ENCODE peak calls at places on chromosomes 3 and 15, in five cellular contexts. One of them, this sample, is unnamed.

GRCh38 chr3:103977417-103977816 is 1389.3 kb upstream of the ALCAM start:
- DNase-seq in tibial artery: no peak
- DNase-seq in tibial nerve: no peak
- DNase-seq in upper lobe of left lung: no peak
- DNase-seq in sigmoid colon: no peak
- DNase-seq in this sample: no peak

GRCh38 chr3:141306922-141307321 is 61.4 kb upstream of the ZBTB38 start:
- DNase-seq in sigmoid colon: no peak
- DNase-seq in tibial artery: no peak
- DNase-seq in tibial nerve: no peak
- DNase-seq in upper lobe of left lung: no peak
- DNase-seq in this sample: no peak

GRCh38 chr3:143484851-143485512 is 363.3 kb downstream of the SLC9A9 start:
- DNase-seq in upper lobe of left lung: no peak
- DNase-seq in tibial artery: no peak
- DNase-seq in tibial nerve: no peak
- DNase-seq in sigmoid colon: no peak
- DNase-seq in this sample: no peak

GRCh38 chr3:36763850-36764703 is at the start of gene DCLK3:
- DNase-seq in tibial artery: no peak
- DNase-seq in tibial nerve: no peak
- DNase-seq in sigmoid colon: no peak
- DNase-seq in upper lobe of left lung: no peak
- DNase-seq in this sample: peak; percentile 56

GRCh38 chr3:176994876-176995781 is 202.2 kb downstream of the TBL1XR1 start:
- DNase-seq in tibial artery: no peak
- DNase-seq in upper lobe of left lung: no peak
- DNase-seq in sigmoid colon: no peak
- DNase-seq in tibial nerve: no peak
- DNase-seq in this sample: no peak

GRCh38 chr3:78737988-78738387 is 1029.8 kb downstream of the ROBO1 start:
- DNase-seq in upper lobe of left lung: no peak
- DNase-seq in sigmoid colon: no peak
- DNase-seq in tibial artery: no peak
- DNase-seq in tibial nerve: no peak
- DNase-seq in this sample: no peak

GRCh38 chr3:43072361-43072760 is 33.5 kb downstream of the POMGNT2 start:
- DNase-seq in upper lobe of left lung: no peak
- DNase-seq in tibial artery: no peak
- DNase-seq in tibial nerve: no peak
- DNase-seq in sigmoid colon: no peak
- DNase-seq in this sample: no peak

GRCh38 chr3:72887723-72888545 is at the start of gene GXYLT2:
- DNase-seq in tibial artery: peak; percentile 80
- DNase-seq in sigmoid colon: peak; percentile 83
- DNase-seq in upper lobe of left lung: peak; percentile 65
- DNase-seq in tibial nerve: peak; percentile 57
- DNase-seq in this sample: peak; percentile 53

GRCh38 chr15:31457631-31458526 is 131.2 kb downstream of the KLF13 start:
- DNase-seq in upper lobe of left lung: peak; percentile 23
- DNase-seq in tibial nerve: no peak
- DNase-seq in sigmoid colon: no peak
- DNase-seq in tibial artery: peak; percentile 84
- DNase-seq in this sample: no peak

GRCh38 chr3:53254190-53254809 is 1.5 kb downstream of the TKT start:
- DNase-seq in tibial artery: no peak
- DNase-seq in tibial nerve: no peak
- DNase-seq in upper lobe of left lung: peak; percentile 71
- DNase-seq in sigmoid colon: no peak
- DNase-seq in this sample: no peak

GRCh38 chr3:71723452-71724170 is 1.6 kb downstream of the EIF4E3 start:
- DNase-seq in sigmoid colon: no peak
- DNase-seq in tibial nerve: no peak
- DNase-seq in upper lobe of left lung: no peak
- DNase-seq in tibial artery: no peak
- DNase-seq in this sample: no peak

GRCh38 chr15:32649336-32649735 is 7.8 kb downstream of the SCG5 start:
- DNase-seq in sigmoid colon: no peak
- DNase-seq in tibial nerve: no peak
- DNase-seq in tibial artery: no peak
- DNase-seq in upper lobe of left lung: no peak
- DNase-seq in this sample: no peak

GRCh38 chr15:58574612-58575011 is 142.8 kb downstream of the LIPC start:
- DNase-seq in sigmoid colon: no peak
- DNase-seq in tibial nerve: no peak
- DNase-seq in upper lobe of left lung: no peak
- DNase-seq in tibial artery: no peak
- DNase-seq in this sample: no peak

GRCh38 chr15:99564221-99565030 is 1.4 kb upstream of the MEF2A start:
- DNase-seq in upper lobe of left lung: peak; percentile 27
- DNase-seq in sigmoid colon: peak; percentile 75
- DNase-seq in tibial artery: no peak
- DNase-seq in tibial nerve: peak; percentile 38
- DNase-seq in this sample: no peak

GRCh38 chr15:85625856-85626255 is 168.9 kb downstream of the KLHL25 start:
- DNase-seq in tibial nerve: no peak
- DNase-seq in sigmoid colon: no peak
- DNase-seq in tibial artery: no peak
- DNase-seq in upper lobe of left lung: no peak
- DNase-seq in this sample: no peak

GRCh38 chr3:10926441-10926830 is 66.1 kb upstream of the SLC6A1 start:
- DNase-seq in upper lobe of left lung: peak; percentile 9
- DNase-seq in tibial artery: peak; percentile 41
- DNase-seq in tibial nerve: no peak
- DNase-seq in sigmoid colon: no peak
- DNase-seq in this sample: no peak

GRCh38 chr3:20742903-20743302 is 556.9 kb upstream of the SGO1 start:
- DNase-seq in tibial artery: no peak
- DNase-seq in sigmoid colon: no peak
- DNase-seq in upper lobe of left lung: no peak
- DNase-seq in tibial nerve: no peak
- DNase-seq in this sample: no peak
- H3K4me3 ChIP-seq in tibial artery: no peak overlapping the region
- H3K4me3 ChIP-seq in sigmoid colon: no peak overlapping the region
- H3K4me3 ChIP-seq in upper lobe of left lung: no peak overlapping the region
- H3K4me3 ChIP-seq in tibial nerve: no peak overlapping the region
- H3K4me3 ChIP-seq in this sample: no peak overlapping the region

GRCh38 chr15:91655891-91656290 is 197.6 kb upstream of the SLCO3A1 start:
- DNase-seq in sigmoid colon: no peak
- DNase-seq in upper lobe of left lung: no peak
- DNase-seq in tibial nerve: no peak
- DNase-seq in tibial artery: no peak
- DNase-seq in this sample: no peak
- TF ChIP-seq CTCF in sigmoid colon: no peak
- TF ChIP-seq CTCF in upper lobe of left lung: no peak
- TF ChIP-seq CTCF in tibial nerve: no peak
- TF ChIP-seq CTCF in tibial artery: no peak
- TF ChIP-seq CTCF in this sample: no peak

GRCh38 chr3:113783463-113783862 is 36.6 kb downstream of the ATP6V1A start:
- DNase-seq in tibial artery: no peak
- DNase-seq in upper lobe of left lung: no peak
- DNase-seq in tibial nerve: no peak
- DNase-seq in sigmoid colon: no peak
- DNase-seq in this sample: no peak
- H3K27ac ChIP-seq in tibial artery: peak overlapping the region; percentile 44
- H3K27ac ChIP-seq in upper lobe of left lung: peak overlapping the region; percentile 3
- H3K27ac ChIP-seq in tibial nerve: peak overlapping the region; percentile 48
- H3K27ac ChIP-seq in sigmoid colon: no peak overlapping the region
- H3K27ac ChIP-seq in this sample: peak overlapping the region; percentile 59

GRCh38 chr3:160482796-160483195 is 33.2 kb upstream of the TRIM59 start:
- DNase-seq in tibial nerve: no peak
- DNase-seq in tibial artery: no peak
- DNase-seq in sigmoid colon: no peak
- DNase-seq in upper lobe of left lung: no peak
- DNase-seq in this sample: no peak
- H3K4me3 ChIP-seq in tibial nerve: no peak overlapping the region
- H3K4me3 ChIP-seq in tibial artery: no peak overlapping the region
- H3K4me3 ChIP-seq in sigmoid colon: no peak overlapping the region
- H3K4me3 ChIP-seq in upper lobe of left lung: no peak overlapping the region
- H3K4me3 ChIP-seq in this sample: no peak overlapping the region

GRCh38 chr3:101640256-101640655 is 36.7 kb downstream of the ZBTB11 start:
- DNase-seq in tibial artery: no peak
- DNase-seq in tibial nerve: no peak
- DNase-seq in upper lobe of left lung: no peak
- DNase-seq in sigmoid colon: no peak
- DNase-seq in this sample: no peak

GRCh38 chr3:101637461-101637860 is 39.5 kb downstream of the ZBTB11 start:
- DNase-seq in tibial artery: no peak
- DNase-seq in upper lobe of left lung: no peak
- DNase-seq in tibial nerve: no peak
- DNase-seq in sigmoid colon: no peak
- DNase-seq in this sample: no peak

GRCh38 chr3:101635954-101636798 is 40.8 kb downstream of the ZBTB11 start:
- DNase-seq in tibial nerve: peak; percentile 9
- DNase-seq in tibial artery: peak; percentile 69
- DNase-seq in sigmoid colon: no peak
- DNase-seq in upper lobe of left lung: peak; percentile 26
- DNase-seq in this sample: peak; percentile 38

GRCh38 chr3:101639280-101639963 is 37.5 kb downstream of the ZBTB11 start:
- DNase-seq in tibial nerve: no peak
- DNase-seq in tibial artery: no peak
- DNase-seq in sigmoid colon: no peak
- DNase-seq in upper lobe of left lung: no peak
- DNase-seq in this sample: no peak

GRCh38 chr3:101638262-101638745 is 38.6 kb downstream of the ZBTB11 start:
- DNase-seq in upper lobe of left lung: no peak
- DNase-seq in sigmoid colon: no peak
- DNase-seq in tibial artery: no peak
- DNase-seq in tibial nerve: no peak
- DNase-seq in this sample: no peak
- TF ChIP-seq CTCF in upper lobe of left lung: no peak
- TF ChIP-seq CTCF in sigmoid colon: no peak
- TF ChIP-seq CTCF in tibial artery: no peak
- TF ChIP-seq CTCF in tibial nerve: no peak
- TF ChIP-seq CTCF in this sample: no peak

DNA sequence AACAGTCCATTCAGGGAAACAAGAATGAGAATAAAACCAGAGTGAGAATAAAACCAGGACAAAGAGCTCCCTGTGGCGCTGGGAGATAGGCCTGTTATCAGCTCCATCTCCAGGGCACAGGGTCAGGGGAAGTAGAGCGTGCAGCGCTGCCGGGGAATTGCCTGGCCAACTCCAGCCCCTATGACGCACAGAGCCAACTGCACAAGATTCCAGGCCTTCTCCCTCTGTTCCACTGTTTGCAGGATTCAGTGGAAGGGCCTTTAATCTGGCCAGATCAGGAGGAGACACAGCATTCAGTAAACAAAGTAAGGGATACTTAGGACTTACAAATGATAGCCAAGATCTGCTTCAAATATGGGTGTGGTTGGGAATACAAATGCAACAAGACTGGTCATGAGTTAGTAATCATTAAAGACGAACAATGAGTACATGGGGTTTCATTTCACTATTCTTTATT is 49.4 kb downstream of the ITGB5 start:
- DNase-seq in tibial nerve: peak; percentile 39
- DNase-seq in sigmoid colon: peak; percentile 88
- DNase-seq in tibial artery: peak; percentile 82
- DNase-seq in upper lobe of left lung: peak; percentile 58
- DNase-seq in this sample: peak; percentile 81
- H3K27ac ChIP-seq in tibial nerve: peak overlapping the region; percentile 68
- H3K27ac ChIP-seq in sigmoid colon: peak overlapping the region; percentile 74
- H3K27ac ChIP-seq in tibial artery: peak overlapping the region; percentile 78
- H3K27ac ChIP-seq in upper lobe of left lung: peak overlapping the region; percentile 80
- H3K27ac ChIP-seq in this sample: peak overlapping the region; percentile 91

DNA sequence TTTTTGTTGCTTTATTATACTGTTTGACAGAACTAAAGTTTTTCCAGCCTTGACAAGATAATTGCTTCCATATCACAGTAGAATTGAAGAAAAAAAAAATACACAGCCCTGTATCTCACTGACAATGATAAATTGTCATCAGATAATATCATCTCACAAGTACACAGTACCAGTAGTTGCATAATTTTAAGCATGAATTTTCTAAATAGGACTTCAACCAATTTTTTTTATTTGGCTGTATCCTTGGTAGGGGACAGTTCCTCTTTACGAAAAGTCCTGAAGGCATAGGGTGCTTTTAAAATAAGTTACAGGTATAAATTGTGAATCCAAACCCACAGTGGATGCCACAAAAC is 230.7 kb downstream of the ATP8B4 start:
- DNase-seq in upper lobe of left lung: no peak
- DNase-seq in tibial nerve: no peak
- DNase-seq in tibial artery: no peak
- DNase-seq in sigmoid colon: no peak
- DNase-seq in this sample: no peak
- H3K4me3 ChIP-seq in upper lobe of left lung: no peak overlapping the region
- H3K4me3 ChIP-seq in tibial nerve: no peak overlapping the region
- H3K4me3 ChIP-seq in tibial artery: no peak overlapping the region
- H3K4me3 ChIP-seq in sigmoid colon: no peak overlapping the region
- H3K4me3 ChIP-seq in this sample: no peak overlapping the region

DNA sequence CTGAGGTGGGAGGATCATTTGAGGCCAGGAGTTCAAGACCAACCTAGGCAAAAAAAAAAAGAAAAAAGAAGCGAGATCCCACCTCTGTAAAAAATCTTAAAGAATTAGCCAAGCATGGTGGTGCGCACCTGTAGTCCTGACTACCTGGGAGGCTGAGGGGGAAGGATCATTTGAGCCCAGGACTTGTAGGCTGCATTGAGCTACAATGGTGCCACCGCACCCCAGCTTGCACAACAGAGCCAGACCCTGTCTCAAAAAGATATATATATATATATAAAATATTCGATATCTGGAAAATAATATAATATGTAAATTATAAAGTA is 1.1 kb upstream of the IMP3 start:
- DNase-seq in tibial artery: no peak
- DNase-seq in sigmoid colon: no peak
- DNase-seq in upper lobe of left lung: no peak
- DNase-seq in tibial nerve: no peak
- DNase-seq in this sample: no peak
- TF ChIP-seq CTCF in tibial artery: no peak
- TF ChIP-seq CTCF in sigmoid colon: no peak
- TF ChIP-seq CTCF in upper lobe of left lung: no peak
- TF ChIP-seq CTCF in tibial nerve: no peak
- TF ChIP-seq CTCF in this sample: no peak